ENCODE peak calls at places on chromosomes 13 and 19, in five cellular contexts. D, U, F, A and H are unnamed samples.

GRCh38 chr13:22596157-22596863 is 584.5 kb upstream of the SGCG start:
- DNase-seq in D (no peak), U (no peak), F (no peak), A (no peak), H (no peak)

GRCh38 chr19:40009674-40010073 is 12.8 kb downstream of the ZNF546 start:
- DNase-seq in D (no peak), U (no peak), F (no peak), A (no peak), H (no peak)

GRCh38 chr19:28289294-28290063 is 923.5 kb downstream of the UQCRFS1 start:
- DNase-seq in D (no peak), U (no peak), F (no peak), A (no peak), H (no peak)

GRCh38 chr19:42831221-42832019 is 48.1 kb downstream of the PSG1 start:
- DNase-seq in D (no peak), U (no peak), F (no peak), A (no peak), H (no peak)

GRCh38 chr13:78121001-78121400 is 202.4 kb upstream of the EDNRB start:
- DNase-seq in D (peak; percentile 17), U (no peak), F (no peak), A (no peak), H (no peak)

GRCh38 chr13:24097064-24097463 is 63.5 kb upstream of the SPATA13 start:
- DNase-seq in D (no peak), U (no peak), F (no peak), A (no peak), H (peak; percentile 21)

GRCh38 chr13:42129033-42129432 is 80.6 kb downstream of the DGKH start:
- DNase-seq in D (no peak), U (no peak), F (no peak), A (peak; percentile 20), H (no peak)

GRCh38 chr19:48634036-48634342 is 3.2 kb downstream of the DBP start:
- DNase-seq in D (no peak), U (no peak), F (no peak), A (no peak), H (no peak)

GRCh38 chr13:23790591-23791170 is 98.5 kb downstream of the MIPEP start:
- DNase-seq in D (peak; percentile 93), U (no peak), F (no peak), A (no peak), H (peak; percentile 80)

GRCh38 chr19:33040994-33041827 is 23.5 kb downstream of the RHPN2 start:
- DNase-seq in D (no peak), U (no peak), F (no peak), A (no peak), H (no peak)

GRCh38 chr13:35961461-35962220 is 169.5 kb downstream of the DCLK1 start:
- DNase-seq in D (no peak), U (no peak), F (no peak), A (no peak), H (no peak)

GRCh38 chr19:18097217-18097992 is at the start of gene MAST3:
- DNase-seq in D (peak; percentile 54), U (peak; percentile 86), F (peak; percentile 89), A (peak; percentile 91), H (no peak)

GRCh38 chr19:35671818-35672217 is 5.5 kb downstream of the UPK1A start:
- DNase-seq in D (no peak), U (no peak), F (no peak), A (no peak), H (no peak)

GRCh38 chr19:5964816-5965565 is 12.9 kb downstream of the RANBP3 start:
- DNase-seq in D (no peak), U (no peak), F (no peak), A (no peak), H (no peak)

GRCh38 chr13:21594715-21595545 is 9.0 kb downstream of the MICU2 start:
- DNase-seq in D (no peak), U (no peak), F (no peak), A (no peak), H (no peak)

GRCh38 chr19:55647732-55648656 is at the start of gene CCDC106:
- DNase-seq in D (peak; percentile 51), U (no peak), F (peak; percentile 81), A (peak; percentile 90), H (peak; percentile 24)

GRCh38 chr19:10691883-10692282 is 9.4 kb upstream of the QTRT1 start:
- DNase-seq in D (no peak), U (no peak), F (no peak), A (no peak), H (no peak)

GRCh38 chr13:109989155-109989554 is 202.8 kb upstream of the IRS2 start:
- DNase-seq in D (peak; percentile 65), U (no peak), F (no peak), A (no peak), H (peak; percentile 41)

GRCh38 chr19:38496603-38497487 is 63.4 kb downstream of the RYR1 start:
- DNase-seq in D (no peak), U (no peak), F (no peak), A (no peak), H (no peak)

GRCh38 chr13:98311200-98311548 is 134.1 kb upstream of the RNF113B start:
- DNase-seq in D (no peak), U (no peak), F (no peak), A (no peak), H (no peak)

GRCh38 chr13:42486711-42487198 is 87.2 kb upstream of the TNFSF11 start:
- DNase-seq in D (peak; percentile 93), U (no peak), F (no peak), A (no peak), H (peak; percentile 55)

GRCh38 chr19:31279436-31279765 is 69.8 kb downstream of the TSHZ3 start:
- DNase-seq in D (no peak), U (no peak), F (no peak), A (no peak), H (no peak)

GRCh38 chr19:13692096-13692495 is 72.2 kb upstream of the MRI1 start:
- DNase-seq in D (peak; percentile 29), U (no peak), F (no peak), A (no peak), H (peak; percentile 64)

GRCh38 chr19:38596057-38596981 is 21.4 kb downstream of the MAP4K1 start:
- DNase-seq in D (no peak), U (no peak), F (peak; percentile 80), A (peak; percentile 95), H (no peak)

GRCh38 chr13:23899555-23899954 is 2.3 kb upstream of the C1QTNF9B start:
- DNase-seq in D (peak; percentile 52), U (peak; percentile 22), F (no peak), A (peak; percentile 34), H (peak; percentile 67)

GRCh38 chr19:29918891-29919290 is 23.1 kb upstream of the URI1 start:
- DNase-seq in D (no peak), U (no peak), F (no peak), A (no peak), H (no peak)